ENCODE peak calls at places on chromosomes 3 and 15, in nine cellular contexts. C is HuH-7.5; M is endothelial cell; U is stimulated activated CD4-positive, alpha-beta T cell treated with anti-CD3 and anti-CD28 coated beads, Interleukin-4, amount 100 ng/mL, for 48 hours; W is HS-27A; E is T-helper 9 cell; R is GF-D8; B is mesenteric fat pad; O is NB4. S is an unnamed sample.

GRCh38 chr3:59766165-59766872 is 716.5 kb upstream of the CFAP20DC start:
- DNase-seq in C (no peak), M (no peak), U (no peak), W (no peak), E (no peak), R (no peak), B (no peak), O (no peak), S (peak)

GRCh38 chr3:42654331-42655201 is 1.1 kb downstream of the ZBTB47 start:
- DNase-seq in C (peak), M (peak), U (no peak), W (no peak), E (no peak), R (no peak), B (no peak), O (peak), S (no peak)

GRCh38 chr3:158685151-158685550 is 12.7 kb upstream of the LXN start:
- DNase-seq in C (no peak), M (no peak), U (no peak), W (no peak), E (no peak), R (no peak), B (no peak), O (no peak), S (peak)

GRCh38 chr15:63473999-63474809 is 30.2 kb upstream of the USP3 start:
- DNase-seq in C (peak), M (no peak), U (no peak), W (no peak), E (peak), R (no peak), B (no peak), O (no peak), S (no peak)

GRCh38 chr15:101140697-101141065 is 111.2 kb downstream of the CHSY1 start:
- DNase-seq in C (no peak), M (no peak), U (no peak), W (no peak), E (no peak), R (no peak), B (no peak), O (no peak), S (no peak)

GRCh38 chr3:51704511-51704950 is 2.3 kb upstream of the GRM2 start:
- DNase-seq in C (no peak), M (no peak), U (no peak), W (no peak), E (no peak), R (no peak), B (no peak), O (no peak), S (no peak)

GRCh38 chr15:63820210-63820609 is 13.5 kb downstream of the HERC1 start:
- DNase-seq in C (no peak), M (no peak), U (no peak), W (no peak), E (no peak), R (no peak), B (no peak), O (no peak), S (no peak)

GRCh38 chr3:40534283-40534682 is 9.5 kb downstream of the ZNF621 start:
- DNase-seq in C (no peak), M (no peak), U (no peak), W (no peak), E (no peak), R (no peak), B (no peak), O (no peak), S (no peak)

GRCh38 chr3:37964716-37965115 is 25.9 kb upstream of the VILL start:
- DNase-seq in C (peak), M (no peak), U (no peak), W (no peak), E (no peak), R (no peak), B (no peak), O (no peak), S (no peak)

GRCh38 chr15:71080166-71080565 is 35.1 kb upstream of the THSD4 start:
- DNase-seq in C (no peak), M (no peak), U (no peak), W (no peak), E (no peak), R (no peak), B (no peak), O (no peak), S (no peak)

GRCh38 chr3:189563841-189564563 is 67.2 kb upstream of the TP63 start:
- DNase-seq in C (no peak), M (no peak), U (peak), W (peak), E (no peak), R (no peak), B (no peak), O (peak), S (peak)

GRCh38 chr3:51395493-51396213 is 4.6 kb downstream of the RBM15B start:
- DNase-seq in C (no peak), M (no peak), U (no peak), W (no peak), E (no peak), R (no peak), B (peak), O (no peak), S (no peak)

GRCh38 chr3:59771760-59772159 is 721.9 kb upstream of the CFAP20DC start:
- DNase-seq in C (no peak), M (no peak), U (no peak), W (peak), E (no peak), R (no peak), B (no peak), O (no peak), S (peak)